ENCODE peak calls at places on chromosomes 11 and 22, in four cellular contexts. J, N, G and H are unnamed samples.

GRCh38 chr11:113193077-113193476 is 121.3 kb upstream of the TTC12 start:
- DNase-seq in J (no peak), N (no peak), G (no peak), H (no peak)

GRCh38 chr11:57640068-57640800 is 9.5 kb downstream of the YPEL4 start:
- DNase-seq in J (no peak), N (no peak), G (no peak), H (no peak)

GRCh38 chr22:42697542-42698013 is 23.1 kb downstream of the A4GALT start:
- DNase-seq in G (no peak), N (no peak), J (peak), H (peak)

GRCh38 chr11:8917157-8917820 is 6.3 kb downstream of the AKIP1 start:
- DNase-seq in G (no peak), N (peak), J (peak), H (peak)

GRCh38 chr22:33062402-33062801 is 4.2 kb upstream of the SYN3 start:
- DNase-seq in N (no peak), J (no peak), G (no peak), H (no peak)

GRCh38 chr11:31956310-31956709 is 134.6 kb upstream of the RCN1 start:
- DNase-seq in G (no peak), J (peak), N (no peak), H (no peak)

GRCh38 chr11:77842451-77843121 is 21.6 kb downstream of the AAMDC start:
- DNase-seq in N (no peak), J (peak), G (no peak), H (no peak)

GRCh38 chr11:70024036-70024772 is 53.9 kb upstream of the ANO1 start:
- DNase-seq in N (peak), J (no peak), G (no peak), H (no peak)

GRCh38 chr11:75147191-75147874 is 3.6 kb upstream of the SLCO2B1 start:
- DNase-seq in G (no peak), N (no peak), J (no peak), H (peak)

GRCh38 chr11:65288706-65289536 is 25.7 kb upstream of the CDC42EP2 start:
- DNase-seq in G (no peak), N (no peak), J (no peak), H (no peak)

GRCh38 chr11:62337682-62338181 is 484 bp downstream of the ASRGL1 start:
- DNase-seq in G (no peak), N (peak), J (no peak), H (peak)
- H2AK5ac ChIP-seq in G (no peak), N (no peak), J (no peak), H (no peak)

GRCh38 chr22:22169923-22170322 is 74.7 kb upstream of the VPREB1 start:
- DNase-seq in N (no peak), J (no peak), G (no peak), H (no peak)
- H3K4me2 ChIP-seq in N (no peak), J (no peak), G (no peak), H (no peak)

GRCh38 chr22:19746726-19747125 is 13.9 kb upstream of the TBX1 start:
- DNase-seq in J (no peak), N (no peak), G (no peak), H (no peak)
- H2BK15ac ChIP-seq in J (no peak), N (no peak), G (no peak), H (no peak)

GRCh38 chr22:44404341-44405020 is 91.7 kb upstream of the SHISAL1 start:
- DNase-seq in J (no peak), N (no peak), G (no peak), H (no peak)

GRCh38 chr22:44406581-44407403 is 91.2 kb downstream of the RTL6 start:
- DNase-seq in G (no peak), N (peak), J (peak), H (peak)

GRCh38 chr22:44407404-44408226 is 90.4 kb downstream of the RTL6 start:
- DNase-seq in N (peak), J (no peak), G (no peak), H (no peak)

GRCh38 chr22:44403930-44404329 is 91.2 kb upstream of the SHISAL1 start:
- DNase-seq in J (no peak), N (peak), G (no peak), H (no peak)

DNA sequence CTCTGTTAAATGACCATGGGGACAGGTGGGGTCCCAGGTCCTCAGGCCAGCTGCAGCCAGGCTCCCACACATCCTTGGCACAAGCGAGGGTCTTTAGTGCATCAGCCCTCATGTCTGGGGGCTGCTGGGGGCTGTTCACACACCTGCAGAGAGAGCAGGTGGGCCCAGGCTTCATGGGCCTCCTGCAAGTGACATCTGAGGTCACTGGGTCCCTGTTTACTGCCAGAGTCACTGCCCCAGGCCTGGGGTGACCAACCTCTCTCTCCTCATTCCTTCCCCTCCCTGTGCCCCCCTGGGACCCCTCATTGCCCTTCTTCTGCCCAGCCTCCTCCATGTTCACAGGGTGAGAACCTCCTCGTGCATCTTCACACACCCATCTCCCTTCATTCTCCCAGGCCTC is 92.4 kb downstream of the RTL6 start:
- DNase-seq in G (no peak), J (no peak), N (no peak), H (no peak)
- H2AK5ac ChIP-seq in G (peak), J (no peak), N (no peak), H (no peak)

GRCh38 chr11:63565728-63566127 is 2.5 kb upstream of the PLAAT2 start:
- DNase-seq in N (peak), J (no peak), G (no peak), H (no peak)

GRCh38 chr11:63564056-63564784 is 1.0 kb upstream of the PLAAT2 start:
- DNase-seq in N (peak), J (no peak), G (no peak), H (no peak)

GRCh38 chr11:63567044-63567840 is 4.1 kb upstream of the PLAAT2 start:
- DNase-seq in N (peak), J (peak), G (no peak), H (peak)

GRCh38 chr11:63563201-63564055 is at the start of gene PLAAT2:
- DNase-seq in J (no peak), G (peak), N (no peak), H (no peak)

GRCh38 chr11:63564785-63565350 is 1.7 kb upstream of the PLAAT2 start:
- DNase-seq in G (no peak), J (no peak), N (no peak), H (no peak)
- H3K4me2 ChIP-seq in G (no peak), J (no peak), N (no peak), H (no peak)

GRCh38 chr22:20194681-20195593 is 44.1 kb upstream of the CCDC188 start:
- DNase-seq in N (no peak), G (no peak), J (no peak), H (no peak)
- H2BK15ac ChIP-seq in N (no peak), G (no peak), J (no peak), H (no peak)

GRCh38 chr22:19176175-19176630 is 2.3 kb downstream of the SLC25A1 start:
- DNase-seq in J (no peak), G (peak), N (no peak), H (peak)

GRCh38 chr22:19178065-19178658 is 374 bp downstream of the SLC25A1 start:
- DNase-seq in J (peak), G (peak), N (no peak), H (peak)

GRCh38 chr22:19176732-19177131 is 1.8 kb downstream of the SLC25A1 start:
- DNase-seq in N (no peak), G (no peak), J (no peak), H (no peak)

GRCh38 chr22:19178659-19179471 is at the start of gene SLC25A1:
- DNase-seq in G (peak), N (peak), J (peak), H (peak)

GRCh38 chr22:19177164-19178064 is 1.1 kb downstream of the SLC25A1 start:
- DNase-seq in N (no peak), J (no peak), G (no peak), H (no peak)
- H2AK5ac ChIP-seq in N (no peak), J (peak), G (no peak), H (no peak)

DNA sequence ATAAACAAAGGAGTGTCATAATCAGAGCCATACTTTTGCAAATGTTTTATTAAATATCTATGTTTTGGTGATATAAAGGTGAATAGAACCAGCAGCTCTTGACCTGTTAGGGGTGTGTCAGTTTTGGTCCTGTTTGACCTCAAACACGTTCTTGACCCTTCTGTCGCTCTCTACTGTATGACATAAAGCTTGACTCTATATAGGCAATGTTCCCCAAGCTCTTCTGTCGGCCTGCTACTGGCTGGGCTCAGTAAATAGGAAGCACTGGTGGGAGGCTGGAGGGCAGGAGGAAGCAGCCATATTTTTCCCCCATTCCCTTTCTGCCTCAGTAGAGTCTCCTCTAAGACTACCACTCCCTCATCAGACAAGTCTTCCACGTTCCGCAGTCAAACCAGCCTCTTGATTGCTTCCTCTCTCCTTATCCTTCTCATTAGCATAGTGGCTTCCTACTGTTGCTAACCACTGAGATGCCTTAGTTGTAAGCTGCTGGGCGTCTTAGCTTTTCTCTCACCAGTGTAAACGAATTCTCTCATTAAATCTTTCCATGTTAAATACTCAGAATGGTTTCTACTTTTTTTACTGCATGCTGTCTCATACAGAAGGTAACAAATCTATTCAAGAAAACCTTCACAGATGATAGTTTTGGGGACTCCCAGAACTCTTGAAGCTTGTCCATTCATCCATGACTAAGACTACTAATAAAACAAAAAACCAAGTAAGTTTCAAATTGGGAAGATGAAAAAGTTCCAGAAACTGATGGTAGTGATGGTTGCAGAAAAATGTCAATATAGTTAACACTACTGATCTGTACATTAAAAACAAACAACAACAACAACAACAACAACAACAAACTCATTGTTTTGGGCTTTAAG is 3.3 kb downstream of the NPAT start:
- DNase-seq in N (no peak), J (no peak), G (no peak), H (peak)
- H3K4me2 ChIP-seq in N (no peak), J (no peak), G (peak), H (no peak)

DNA sequence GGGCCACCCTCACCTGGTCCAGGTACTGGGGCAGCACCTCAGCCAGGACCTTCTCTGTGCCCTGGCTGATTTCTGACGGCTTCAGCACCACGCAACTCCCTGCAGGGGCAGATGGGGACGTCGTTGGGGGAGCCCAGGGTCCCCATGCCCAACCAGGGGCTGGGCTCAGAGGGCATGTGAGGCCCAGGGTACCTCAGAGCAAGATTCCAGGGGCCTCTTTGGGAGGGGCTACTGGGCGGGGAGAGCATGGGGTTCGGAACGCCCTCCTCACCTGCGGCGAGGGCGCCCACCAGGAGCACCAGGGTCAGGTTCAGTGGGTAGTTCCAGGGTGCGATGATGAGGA is 8.1 kb downstream of the ALDH3B2 start:
- DNase-seq in J (no peak), N (no peak), G (no peak), H (no peak)
- H2BK15ac ChIP-seq in J (no peak), N (no peak), G (no peak), H (no peak)